ENCODE peak calls at places on chromosome 6, in eight cellular contexts. N is RWPE1, W is HTR-8/SVneo, R is non-pigmented ciliary epithelial cell, K is ACHN, E is pancreas, G is coronary artery, L is fibroblast of pulmonary artery. T is an unnamed sample.

GRCh38 chr6:88013554-88013953 is 34.1 kb upstream of the SPACA1 start:
- DNase-seq in N (no peak), W (no peak), R (no peak), K (no peak), E (no peak), G (no peak), L (no peak), T (no peak)

GRCh38 chr6:70973591-70973990 is 16.7 kb upstream of the B3GAT2 start:
- DNase-seq in N (no peak), W (no peak), R (no peak), K (no peak), E (no peak), G (no peak), L (no peak), T (no peak)

GRCh38 chr6:161215876-161216615 is 57.8 kb downstream of the AGPAT4 start:
- DNase-seq in N (no peak), W (no peak), R (peak), K (no peak), E (no peak), G (no peak), L (peak), T (peak)

GRCh38 chr6:160973311-160973710 is 18.3 kb upstream of the MAP3K4 start:
- DNase-seq in N (no peak), W (no peak), R (no peak), K (no peak), E (no peak), G (no peak), L (peak), T (no peak)

GRCh38 chr6:73774311-73774766 is 78.3 kb downstream of the CD109 start:
- DNase-seq in N (peak), W (peak), R (peak), K (peak), E (no peak), G (no peak), L (peak), T (peak)

GRCh38 chr6:134171517-134171916 is 119.1 kb upstream of the SLC2A12 start:
- DNase-seq in N (no peak), W (no peak), R (no peak), K (no peak), E (no peak), G (no peak), L (peak), T (peak)

GRCh38 chr6:38459291-38459690 is 180.4 kb downstream of the BTBD9 start:
- DNase-seq in N (no peak), W (no peak), R (peak), K (no peak), E (no peak), G (no peak), L (peak), T (peak)

GRCh38 chr6:104629826-104630225 is 229.9 kb downstream of the HACE1 start:
- DNase-seq in N (no peak), W (no peak), R (no peak), K (no peak), E (no peak), G (no peak), L (no peak), T (no peak)

T was measured in astrocyte of the hippocampus.